ENCODE peak calls at places on chromosome 11, in seven cellular contexts. One of them, this sample, is unnamed.

GRCh38 chr11:33135216-33135615 is 26.1 kb downstream of the CSTF3 start:
- DNase-seq in AG09319: peak
- DNase-seq in iPS-NIHi11: no peak
- DNase-seq in A549: no peak
- DNase-seq in nephron progenitor cell: no peak
- DNase-seq in CD8-positive, alpha-beta T cell: no peak
- DNase-seq in fibroblast of the conjunctiva: peak
- DNase-seq in this sample: peak

GRCh38 chr11:72975778-72976520 is 161.7 kb downstream of the ATG16L2 start:
- DNase-seq in nephron progenitor cell: no peak
- DNase-seq in iPS-NIHi11: no peak
- DNase-seq in AG09319: peak
- DNase-seq in fibroblast of the conjunctiva: peak
- DNase-seq in A549: no peak
- DNase-seq in CD8-positive, alpha-beta T cell: no peak
- DNase-seq in this sample: peak

GRCh38 chr11:9535189-9535781 is 38.2 kb upstream of the WEE1 start:
- DNase-seq in AG09319: peak
- DNase-seq in nephron progenitor cell: peak
- DNase-seq in fibroblast of the conjunctiva: peak
- DNase-seq in iPS-NIHi11: peak
- DNase-seq in CD8-positive, alpha-beta T cell: peak
- DNase-seq in A549: no peak
- DNase-seq in this sample: peak

GRCh38 chr11:75921808-75922207 is 106.8 kb downstream of the UVRAG start:
- DNase-seq in AG09319: no peak
- DNase-seq in fibroblast of the conjunctiva: no peak
- DNase-seq in CD8-positive, alpha-beta T cell: no peak
- DNase-seq in nephron progenitor cell: no peak
- DNase-seq in A549: no peak
- DNase-seq in iPS-NIHi11: no peak
- DNase-seq in this sample: no peak

GRCh38 chr11:45303316-45303715 is 17.2 kb upstream of the SYT13 start:
- DNase-seq in iPS-NIHi11: no peak
- DNase-seq in nephron progenitor cell: no peak
- DNase-seq in AG09319: no peak
- DNase-seq in A549: no peak
- DNase-seq in fibroblast of the conjunctiva: no peak
- DNase-seq in CD8-positive, alpha-beta T cell: no peak
- DNase-seq in this sample: no peak

GRCh38 chr11:23399995-23400394 is 539.7 kb upstream of the CCDC179 start:
- DNase-seq in CD8-positive, alpha-beta T cell: no peak
- DNase-seq in A549: no peak
- DNase-seq in fibroblast of the conjunctiva: no peak
- DNase-seq in nephron progenitor cell: no peak
- DNase-seq in iPS-NIHi11: no peak
- DNase-seq in AG09319: no peak
- DNase-seq in this sample: no peak

GRCh38 chr11:59943996-59944395 is 5.8 kb downstream of the OOSP1 start:
- DNase-seq in A549: no peak
- DNase-seq in nephron progenitor cell: peak
- DNase-seq in iPS-NIHi11: peak
- DNase-seq in CD8-positive, alpha-beta T cell: no peak
- DNase-seq in AG09319: no peak
- DNase-seq in fibroblast of the conjunctiva: no peak
- DNase-seq in this sample: no peak

GRCh38 chr11:131615611-131616010 is 245.2 kb downstream of the NTM start:
- DNase-seq in iPS-NIHi11: no peak
- DNase-seq in nephron progenitor cell: no peak
- DNase-seq in A549: no peak
- DNase-seq in CD8-positive, alpha-beta T cell: no peak
- DNase-seq in fibroblast of the conjunctiva: no peak
- DNase-seq in AG09319: no peak
- DNase-seq in this sample: no peak

GRCh38 chr11:84398017-84398626 is 1112.0 kb upstream of the CCDC90B start:
- DNase-seq in iPS-NIHi11: peak
- DNase-seq in fibroblast of the conjunctiva: no peak
- DNase-seq in AG09319: no peak
- DNase-seq in nephron progenitor cell: no peak
- DNase-seq in A549: peak
- DNase-seq in CD8-positive, alpha-beta T cell: no peak
- DNase-seq in this sample: no peak

GRCh38 chr11:69216609-69217008 is 60.9 kb downstream of the SMIM38 start:
- DNase-seq in nephron progenitor cell: no peak
- DNase-seq in A549: no peak
- DNase-seq in CD8-positive, alpha-beta T cell: peak
- DNase-seq in AG09319: no peak
- DNase-seq in fibroblast of the conjunctiva: no peak
- DNase-seq in iPS-NIHi11: no peak
- DNase-seq in this sample: no peak